ENCODE peak calls at places on chromosome 9, in eight cellular contexts. One of them, this sample, is unnamed.

GRCh38 chr9:110765926-110766325 is 97.3 kb downstream of the MUSK start:
- DNase-seq in mammary epithelial cell: no peak
- DNase-seq in frontal cortex: no peak
- DNase-seq in GM23338: no peak
- DNase-seq in CD4-positive, alpha-beta T cell: no peak
- DNase-seq in activated gamma-delta T cell treated with anti-CD3 and anti-CD28 coated beads, Interleukin-2, amount 50 U/mL, for 16 hours: no peak
- DNase-seq in activated CD4-positive, alpha-beta memory T cell treated with anti-CD3 and anti-CD28 coated beads, Interleukin-2, amount 10 ng/mL, durations not matched to agents 7 days and 5 days: no peak
- DNase-seq in transverse colon: no peak
- DNase-seq in this sample: no peak

GRCh38 chr9:126219717-126220116 is 106.9 kb upstream of the MVB12B start:
- DNase-seq in mammary epithelial cell: no peak
- DNase-seq in frontal cortex: no peak
- DNase-seq in GM23338: peak
- DNase-seq in CD4-positive, alpha-beta T cell: no peak
- DNase-seq in activated gamma-delta T cell treated with anti-CD3 and anti-CD28 coated beads, Interleukin-2, amount 50 U/mL, for 16 hours: no peak
- DNase-seq in activated CD4-positive, alpha-beta memory T cell treated with anti-CD3 and anti-CD28 coated beads, Interleukin-2, amount 10 ng/mL, durations not matched to agents 7 days and 5 days: no peak
- DNase-seq in transverse colon: no peak
- DNase-seq in this sample: no peak

GRCh38 chr9:734831-735511 is 106.5 kb upstream of the DMRT1 start:
- DNase-seq in mammary epithelial cell: peak
- DNase-seq in frontal cortex: no peak
- DNase-seq in GM23338: no peak
- DNase-seq in CD4-positive, alpha-beta T cell: no peak
- DNase-seq in activated gamma-delta T cell treated with anti-CD3 and anti-CD28 coated beads, Interleukin-2, amount 50 U/mL, for 16 hours: no peak
- DNase-seq in activated CD4-positive, alpha-beta memory T cell treated with anti-CD3 and anti-CD28 coated beads, Interleukin-2, amount 10 ng/mL, durations not matched to agents 7 days and 5 days: no peak
- DNase-seq in transverse colon: no peak
- DNase-seq in this sample: no peak

GRCh38 chr9:38000735-38001134 is 68.3 kb downstream of the SHB start:
- DNase-seq in mammary epithelial cell: no peak
- DNase-seq in frontal cortex: no peak
- DNase-seq in GM23338: no peak
- DNase-seq in CD4-positive, alpha-beta T cell: no peak
- DNase-seq in activated gamma-delta T cell treated with anti-CD3 and anti-CD28 coated beads, Interleukin-2, amount 50 U/mL, for 16 hours: no peak
- DNase-seq in activated CD4-positive, alpha-beta memory T cell treated with anti-CD3 and anti-CD28 coated beads, Interleukin-2, amount 10 ng/mL, durations not matched to agents 7 days and 5 days: no peak
- DNase-seq in transverse colon: no peak
- DNase-seq in this sample: no peak

GRCh38 chr9:137383453-137384115 is 39.4 kb downstream of the EXD3 start:
- DNase-seq in mammary epithelial cell: no peak
- DNase-seq in frontal cortex: no peak
- DNase-seq in GM23338: no peak
- DNase-seq in CD4-positive, alpha-beta T cell: no peak
- DNase-seq in activated gamma-delta T cell treated with anti-CD3 and anti-CD28 coated beads, Interleukin-2, amount 50 U/mL, for 16 hours: no peak
- DNase-seq in activated CD4-positive, alpha-beta memory T cell treated with anti-CD3 and anti-CD28 coated beads, Interleukin-2, amount 10 ng/mL, durations not matched to agents 7 days and 5 days: no peak
- DNase-seq in transverse colon: no peak
- DNase-seq in this sample: no peak

GRCh38 chr9:85872444-85872843 is 68.5 kb upstream of the NAA35 start:
- DNase-seq in mammary epithelial cell: no peak
- DNase-seq in frontal cortex: no peak
- DNase-seq in GM23338: no peak
- DNase-seq in CD4-positive, alpha-beta T cell: no peak
- DNase-seq in activated gamma-delta T cell treated with anti-CD3 and anti-CD28 coated beads, Interleukin-2, amount 50 U/mL, for 16 hours: no peak
- DNase-seq in activated CD4-positive, alpha-beta memory T cell treated with anti-CD3 and anti-CD28 coated beads, Interleukin-2, amount 10 ng/mL, durations not matched to agents 7 days and 5 days: no peak
- DNase-seq in transverse colon: no peak
- DNase-seq in this sample: no peak

GRCh38 chr9:90641868-90642558 is 611 bp downstream of the DIRAS2 start:
- DNase-seq in mammary epithelial cell: no peak
- DNase-seq in frontal cortex: no peak
- DNase-seq in GM23338: peak
- DNase-seq in CD4-positive, alpha-beta T cell: no peak
- DNase-seq in activated gamma-delta T cell treated with anti-CD3 and anti-CD28 coated beads, Interleukin-2, amount 50 U/mL, for 16 hours: no peak
- DNase-seq in activated CD4-positive, alpha-beta memory T cell treated with anti-CD3 and anti-CD28 coated beads, Interleukin-2, amount 10 ng/mL, durations not matched to agents 7 days and 5 days: no peak
- DNase-seq in transverse colon: no peak
- DNase-seq in this sample: peak

GRCh38 chr9:107465467-107466451 is 23.8 kb downstream of the KLF4 start:
- DNase-seq in mammary epithelial cell: peak
- DNase-seq in frontal cortex: peak
- DNase-seq in GM23338: peak
- DNase-seq in CD4-positive, alpha-beta T cell: no peak
- DNase-seq in activated gamma-delta T cell treated with anti-CD3 and anti-CD28 coated beads, Interleukin-2, amount 50 U/mL, for 16 hours: no peak
- DNase-seq in activated CD4-positive, alpha-beta memory T cell treated with anti-CD3 and anti-CD28 coated beads, Interleukin-2, amount 10 ng/mL, durations not matched to agents 7 days and 5 days: no peak
- DNase-seq in transverse colon: peak
- DNase-seq in this sample: peak

GRCh38 chr9:33167084-33167948 is at the start of gene B4GALT1:
- DNase-seq in mammary epithelial cell: peak
- DNase-seq in frontal cortex: peak
- DNase-seq in GM23338: peak
- DNase-seq in CD4-positive, alpha-beta T cell: peak
- DNase-seq in activated gamma-delta T cell treated with anti-CD3 and anti-CD28 coated beads, Interleukin-2, amount 50 U/mL, for 16 hours: peak
- DNase-seq in activated CD4-positive, alpha-beta memory T cell treated with anti-CD3 and anti-CD28 coated beads, Interleukin-2, amount 10 ng/mL, durations not matched to agents 7 days and 5 days: peak
- DNase-seq in transverse colon: peak
- DNase-seq in this sample: peak

GRCh38 chr9:93667006-93667405 is 90.6 kb downstream of the PHF2 start:
- DNase-seq in mammary epithelial cell: no peak
- DNase-seq in frontal cortex: no peak
- DNase-seq in GM23338: no peak
- DNase-seq in CD4-positive, alpha-beta T cell: no peak
- DNase-seq in activated gamma-delta T cell treated with anti-CD3 and anti-CD28 coated beads, Interleukin-2, amount 50 U/mL, for 16 hours: no peak
- DNase-seq in activated CD4-positive, alpha-beta memory T cell treated with anti-CD3 and anti-CD28 coated beads, Interleukin-2, amount 10 ng/mL, durations not matched to agents 7 days and 5 days: no peak
- DNase-seq in transverse colon: peak
- DNase-seq in this sample: no peak

GRCh38 chr9:112439825-112440224 is 46.8 kb upstream of the KIAA1958 start:
- DNase-seq in mammary epithelial cell: no peak
- DNase-seq in frontal cortex: no peak
- DNase-seq in GM23338: no peak
- DNase-seq in CD4-positive, alpha-beta T cell: no peak
- DNase-seq in activated gamma-delta T cell treated with anti-CD3 and anti-CD28 coated beads, Interleukin-2, amount 50 U/mL, for 16 hours: no peak
- DNase-seq in activated CD4-positive, alpha-beta memory T cell treated with anti-CD3 and anti-CD28 coated beads, Interleukin-2, amount 10 ng/mL, durations not matched to agents 7 days and 5 days: no peak
- DNase-seq in transverse colon: no peak
- DNase-seq in this sample: no peak

GRCh38 chr9:93245437-93245970 is 61.6 kb downstream of the WNK2 start:
- DNase-seq in mammary epithelial cell: no peak
- DNase-seq in frontal cortex: no peak
- DNase-seq in GM23338: no peak
- DNase-seq in CD4-positive, alpha-beta T cell: no peak
- DNase-seq in activated gamma-delta T cell treated with anti-CD3 and anti-CD28 coated beads, Interleukin-2, amount 50 U/mL, for 16 hours: no peak
- DNase-seq in activated CD4-positive, alpha-beta memory T cell treated with anti-CD3 and anti-CD28 coated beads, Interleukin-2, amount 10 ng/mL, durations not matched to agents 7 days and 5 days: no peak
- DNase-seq in transverse colon: no peak
- DNase-seq in this sample: no peak

GRCh38 chr9:91546574-91546973 is 122.9 kb upstream of the NFIL3 start:
- DNase-seq in mammary epithelial cell: peak
- DNase-seq in frontal cortex: no peak
- DNase-seq in GM23338: no peak
- DNase-seq in CD4-positive, alpha-beta T cell: no peak
- DNase-seq in activated gamma-delta T cell treated with anti-CD3 and anti-CD28 coated beads, Interleukin-2, amount 50 U/mL, for 16 hours: no peak
- DNase-seq in activated CD4-positive, alpha-beta memory T cell treated with anti-CD3 and anti-CD28 coated beads, Interleukin-2, amount 10 ng/mL, durations not matched to agents 7 days and 5 days: no peak
- DNase-seq in transverse colon: no peak
- DNase-seq in this sample: no peak

GRCh38 chr9:81389569-81389993 is 299.8 kb downstream of the TLE1 start:
- DNase-seq in mammary epithelial cell: peak
- DNase-seq in frontal cortex: no peak
- DNase-seq in GM23338: no peak
- DNase-seq in CD4-positive, alpha-beta T cell: no peak
- DNase-seq in activated gamma-delta T cell treated with anti-CD3 and anti-CD28 coated beads, Interleukin-2, amount 50 U/mL, for 16 hours: no peak
- DNase-seq in activated CD4-positive, alpha-beta memory T cell treated with anti-CD3 and anti-CD28 coated beads, Interleukin-2, amount 10 ng/mL, durations not matched to agents 7 days and 5 days: no peak
- DNase-seq in transverse colon: peak
- DNase-seq in this sample: no peak

GRCh38 chr9:125829743-125830142 is 82.6 kb downstream of the PBX3 start:
- DNase-seq in mammary epithelial cell: no peak
- DNase-seq in frontal cortex: no peak
- DNase-seq in GM23338: no peak
- DNase-seq in CD4-positive, alpha-beta T cell: peak
- DNase-seq in activated gamma-delta T cell treated with anti-CD3 and anti-CD28 coated beads, Interleukin-2, amount 50 U/mL, for 16 hours: peak
- DNase-seq in activated CD4-positive, alpha-beta memory T cell treated with anti-CD3 and anti-CD28 coated beads, Interleukin-2, amount 10 ng/mL, durations not matched to agents 7 days and 5 days: peak
- DNase-seq in transverse colon: no peak
- DNase-seq in this sample: peak

GRCh38 chr9:106528158-106528557 is 334.8 kb upstream of the ZNF462 start:
- DNase-seq in mammary epithelial cell: peak
- DNase-seq in frontal cortex: no peak
- DNase-seq in GM23338: no peak
- DNase-seq in CD4-positive, alpha-beta T cell: no peak
- DNase-seq in activated gamma-delta T cell treated with anti-CD3 and anti-CD28 coated beads, Interleukin-2, amount 50 U/mL, for 16 hours: no peak
- DNase-seq in activated CD4-positive, alpha-beta memory T cell treated with anti-CD3 and anti-CD28 coated beads, Interleukin-2, amount 10 ng/mL, durations not matched to agents 7 days and 5 days: no peak
- DNase-seq in transverse colon: no peak
- DNase-seq in this sample: no peak

GRCh38 chr9:86246752-86247161 is 12.7 kb downstream of the C9orf153 start:
- DNase-seq in mammary epithelial cell: no peak
- DNase-seq in frontal cortex: no peak
- DNase-seq in GM23338: peak
- DNase-seq in CD4-positive, alpha-beta T cell: no peak
- DNase-seq in activated gamma-delta T cell treated with anti-CD3 and anti-CD28 coated beads, Interleukin-2, amount 50 U/mL, for 16 hours: no peak
- DNase-seq in activated CD4-positive, alpha-beta memory T cell treated with anti-CD3 and anti-CD28 coated beads, Interleukin-2, amount 10 ng/mL, durations not matched to agents 7 days and 5 days: no peak
- DNase-seq in transverse colon: no peak
- DNase-seq in this sample: no peak

GRCh38 chr9:131214457-131214856 is 61.9 kb downstream of the FAM78A start:
- DNase-seq in mammary epithelial cell: no peak
- DNase-seq in frontal cortex: no peak
- DNase-seq in GM23338: no peak
- DNase-seq in CD4-positive, alpha-beta T cell: no peak
- DNase-seq in activated gamma-delta T cell treated with anti-CD3 and anti-CD28 coated beads, Interleukin-2, amount 50 U/mL, for 16 hours: no peak
- DNase-seq in activated CD4-positive, alpha-beta memory T cell treated with anti-CD3 and anti-CD28 coated beads, Interleukin-2, amount 10 ng/mL, durations not matched to agents 7 days and 5 days: no peak
- DNase-seq in transverse colon: no peak
- DNase-seq in this sample: no peak

GRCh38 chr9:98318834-98319478 is 63.5 kb upstream of the TBC1D2 start:
- DNase-seq in mammary epithelial cell: no peak
- DNase-seq in frontal cortex: no peak
- DNase-seq in GM23338: no peak
- DNase-seq in CD4-positive, alpha-beta T cell: no peak
- DNase-seq in activated gamma-delta T cell treated with anti-CD3 and anti-CD28 coated beads, Interleukin-2, amount 50 U/mL, for 16 hours: no peak
- DNase-seq in activated CD4-positive, alpha-beta memory T cell treated with anti-CD3 and anti-CD28 coated beads, Interleukin-2, amount 10 ng/mL, durations not matched to agents 7 days and 5 days: no peak
- DNase-seq in transverse colon: no peak
- DNase-seq in this sample: no peak

GRCh38 chr9:136860529-136860928 is 5.6 kb downstream of the EDF1 start:
- DNase-seq in mammary epithelial cell: no peak
- DNase-seq in frontal cortex: no peak
- DNase-seq in GM23338: no peak
- DNase-seq in CD4-positive, alpha-beta T cell: no peak
- DNase-seq in activated gamma-delta T cell treated with anti-CD3 and anti-CD28 coated beads, Interleukin-2, amount 50 U/mL, for 16 hours: no peak
- DNase-seq in activated CD4-positive, alpha-beta memory T cell treated with anti-CD3 and anti-CD28 coated beads, Interleukin-2, amount 10 ng/mL, durations not matched to agents 7 days and 5 days: no peak
- DNase-seq in transverse colon: peak
- DNase-seq in this sample: no peak

GRCh38 chr9:117480251-117480650 is 65.4 kb upstream of the ASTN2 start:
- DNase-seq in mammary epithelial cell: peak
- DNase-seq in frontal cortex: no peak
- DNase-seq in GM23338: no peak
- DNase-seq in CD4-positive, alpha-beta T cell: no peak
- DNase-seq in activated gamma-delta T cell treated with anti-CD3 and anti-CD28 coated beads, Interleukin-2, amount 50 U/mL, for 16 hours: no peak
- DNase-seq in activated CD4-positive, alpha-beta memory T cell treated with anti-CD3 and anti-CD28 coated beads, Interleukin-2, amount 10 ng/mL, durations not matched to agents 7 days and 5 days: no peak
- DNase-seq in transverse colon: no peak
- DNase-seq in this sample: no peak

GRCh38 chr9:15113288-15113687 is 193.7 kb downstream of the TTC39B start:
- DNase-seq in mammary epithelial cell: no peak
- DNase-seq in frontal cortex: no peak
- DNase-seq in GM23338: no peak
- DNase-seq in CD4-positive, alpha-beta T cell: no peak
- DNase-seq in activated gamma-delta T cell treated with anti-CD3 and anti-CD28 coated beads, Interleukin-2, amount 50 U/mL, for 16 hours: no peak
- DNase-seq in activated CD4-positive, alpha-beta memory T cell treated with anti-CD3 and anti-CD28 coated beads, Interleukin-2, amount 10 ng/mL, durations not matched to agents 7 days and 5 days: no peak
- DNase-seq in transverse colon: no peak
- DNase-seq in this sample: no peak

GRCh38 chr9:13278368-13279246 is 885 bp downstream of the MPDZ start:
- DNase-seq in mammary epithelial cell: peak
- DNase-seq in frontal cortex: peak
- DNase-seq in GM23338: peak
- DNase-seq in CD4-positive, alpha-beta T cell: no peak
- DNase-seq in activated gamma-delta T cell treated with anti-CD3 and anti-CD28 coated beads, Interleukin-2, amount 50 U/mL, for 16 hours: no peak
- DNase-seq in activated CD4-positive, alpha-beta memory T cell treated with anti-CD3 and anti-CD28 coated beads, Interleukin-2, amount 10 ng/mL, durations not matched to agents 7 days and 5 days: no peak
- DNase-seq in transverse colon: peak
- DNase-seq in this sample: peak

GRCh38 chr9:105114318-105114717 is 130.1 kb upstream of the SLC44A1 start:
- DNase-seq in mammary epithelial cell: no peak
- DNase-seq in frontal cortex: no peak
- DNase-seq in GM23338: no peak
- DNase-seq in CD4-positive, alpha-beta T cell: no peak
- DNase-seq in activated gamma-delta T cell treated with anti-CD3 and anti-CD28 coated beads, Interleukin-2, amount 50 U/mL, for 16 hours: no peak
- DNase-seq in activated CD4-positive, alpha-beta memory T cell treated with anti-CD3 and anti-CD28 coated beads, Interleukin-2, amount 10 ng/mL, durations not matched to agents 7 days and 5 days: peak
- DNase-seq in transverse colon: no peak
- DNase-seq in this sample: no peak

GRCh38 chr9:128215491-128216404 is 12.6 kb downstream of the DNM1 start:
- DNase-seq in mammary epithelial cell: no peak
- DNase-seq in frontal cortex: no peak
- DNase-seq in GM23338: no peak
- DNase-seq in CD4-positive, alpha-beta T cell: no peak
- DNase-seq in activated gamma-delta T cell treated with anti-CD3 and anti-CD28 coated beads, Interleukin-2, amount 50 U/mL, for 16 hours: no peak
- DNase-seq in activated CD4-positive, alpha-beta memory T cell treated with anti-CD3 and anti-CD28 coated beads, Interleukin-2, amount 10 ng/mL, durations not matched to agents 7 days and 5 days: no peak
- DNase-seq in transverse colon: no peak
- DNase-seq in this sample: no peak

GRCh38 chr9:8666060-8666459 is 866.5 kb upstream of the DMAC1 start:
- DNase-seq in mammary epithelial cell: no peak
- DNase-seq in frontal cortex: no peak
- DNase-seq in GM23338: no peak
- DNase-seq in CD4-positive, alpha-beta T cell: no peak
- DNase-seq in activated gamma-delta T cell treated with anti-CD3 and anti-CD28 coated beads, Interleukin-2, amount 50 U/mL, for 16 hours: no peak
- DNase-seq in activated CD4-positive, alpha-beta memory T cell treated with anti-CD3 and anti-CD28 coated beads, Interleukin-2, amount 10 ng/mL, durations not matched to agents 7 days and 5 days: no peak
- DNase-seq in transverse colon: no peak
- DNase-seq in this sample: no peak

GRCh38 chr9:109101810-109102209 is 17.9 kb downstream of the TMEM245 start:
- DNase-seq in mammary epithelial cell: peak
- DNase-seq in frontal cortex: no peak
- DNase-seq in GM23338: no peak
- DNase-seq in CD4-positive, alpha-beta T cell: no peak
- DNase-seq in activated gamma-delta T cell treated with anti-CD3 and anti-CD28 coated beads, Interleukin-2, amount 50 U/mL, for 16 hours: no peak
- DNase-seq in activated CD4-positive, alpha-beta memory T cell treated with anti-CD3 and anti-CD28 coated beads, Interleukin-2, amount 10 ng/mL, durations not matched to agents 7 days and 5 days: no peak
- DNase-seq in transverse colon: no peak
- DNase-seq in this sample: no peak

GRCh38 chr9:37503736-37504135 is 18.0 kb downstream of the POLR1E start:
- DNase-seq in mammary epithelial cell: no peak
- DNase-seq in frontal cortex: no peak
- DNase-seq in GM23338: no peak
- DNase-seq in CD4-positive, alpha-beta T cell: peak
- DNase-seq in activated gamma-delta T cell treated with anti-CD3 and anti-CD28 coated beads, Interleukin-2, amount 50 U/mL, for 16 hours: peak
- DNase-seq in activated CD4-positive, alpha-beta memory T cell treated with anti-CD3 and anti-CD28 coated beads, Interleukin-2, amount 10 ng/mL, durations not matched to agents 7 days and 5 days: peak
- DNase-seq in transverse colon: peak
- DNase-seq in this sample: no peak

GRCh38 chr9:103037508-103038477 is 42.7 kb downstream of the CYLC2 start:
- DNase-seq in mammary epithelial cell: no peak
- DNase-seq in frontal cortex: no peak
- DNase-seq in GM23338: no peak
- DNase-seq in CD4-positive, alpha-beta T cell: no peak
- DNase-seq in activated gamma-delta T cell treated with anti-CD3 and anti-CD28 coated beads, Interleukin-2, amount 50 U/mL, for 16 hours: no peak
- DNase-seq in activated CD4-positive, alpha-beta memory T cell treated with anti-CD3 and anti-CD28 coated beads, Interleukin-2, amount 10 ng/mL, durations not matched to agents 7 days and 5 days: no peak
- DNase-seq in transverse colon: no peak
- DNase-seq in this sample: no peak

GRCh38 chr9:121947683-121948300 is 145.3 kb downstream of the TTLL11 start:
- DNase-seq in mammary epithelial cell: no peak
- DNase-seq in frontal cortex: no peak
- DNase-seq in GM23338: no peak
- DNase-seq in CD4-positive, alpha-beta T cell: no peak
- DNase-seq in activated gamma-delta T cell treated with anti-CD3 and anti-CD28 coated beads, Interleukin-2, amount 50 U/mL, for 16 hours: no peak
- DNase-seq in activated CD4-positive, alpha-beta memory T cell treated with anti-CD3 and anti-CD28 coated beads, Interleukin-2, amount 10 ng/mL, durations not matched to agents 7 days and 5 days: no peak
- DNase-seq in transverse colon: no peak
- DNase-seq in this sample: peak

GRCh38 chr9:131640438-131641181 is 95.3 kb downstream of the PRRT1B start:
- DNase-seq in mammary epithelial cell: no peak
- DNase-seq in frontal cortex: no peak
- DNase-seq in GM23338: no peak
- DNase-seq in CD4-positive, alpha-beta T cell: no peak
- DNase-seq in activated gamma-delta T cell treated with anti-CD3 and anti-CD28 coated beads, Interleukin-2, amount 50 U/mL, for 16 hours: no peak
- DNase-seq in activated CD4-positive, alpha-beta memory T cell treated with anti-CD3 and anti-CD28 coated beads, Interleukin-2, amount 10 ng/mL, durations not matched to agents 7 days and 5 days: no peak
- DNase-seq in transverse colon: no peak
- DNase-seq in this sample: no peak

GRCh38 chr9:114218264-114219120 is 63.2 kb downstream of the COL27A1 start:
- DNase-seq in mammary epithelial cell: no peak
- DNase-seq in frontal cortex: no peak
- DNase-seq in GM23338: no peak
- DNase-seq in CD4-positive, alpha-beta T cell: no peak
- DNase-seq in activated gamma-delta T cell treated with anti-CD3 and anti-CD28 coated beads, Interleukin-2, amount 50 U/mL, for 16 hours: no peak
- DNase-seq in activated CD4-positive, alpha-beta memory T cell treated with anti-CD3 and anti-CD28 coated beads, Interleukin-2, amount 10 ng/mL, durations not matched to agents 7 days and 5 days: no peak
- DNase-seq in transverse colon: no peak
- DNase-seq in this sample: no peak

GRCh38 chr9:116144555-116144954 is 9.0 kb upstream of the PAPPA start:
- DNase-seq in mammary epithelial cell: peak
- DNase-seq in frontal cortex: no peak
- DNase-seq in GM23338: no peak
- DNase-seq in CD4-positive, alpha-beta T cell: no peak
- DNase-seq in activated gamma-delta T cell treated with anti-CD3 and anti-CD28 coated beads, Interleukin-2, amount 50 U/mL, for 16 hours: no peak
- DNase-seq in activated CD4-positive, alpha-beta memory T cell treated with anti-CD3 and anti-CD28 coated beads, Interleukin-2, amount 10 ng/mL, durations not matched to agents 7 days and 5 days: no peak
- DNase-seq in transverse colon: no peak
- DNase-seq in this sample: no peak

This sample was measured in thyroid gland.